ENCODE peak calls at places on chromosome 14, in four cellular contexts. U is K562, W is GM12891, N is H1. B is an unnamed sample.

GRCh38 chr14:103188691-103189480 is 65.6 kb downstream of the TNFAIP2 start:
- DNase-seq in N (no peak), W (no peak), U (no peak), B (no peak)

GRCh38 chr14:79659995-79660975 is 551.0 kb downstream of the DIO2 start:
- DNase-seq in W (no peak), N (no peak), U (no peak), B (no peak)

GRCh38 chr14:103109789-103110415 is 13.4 kb upstream of the TNFAIP2 start:
- DNase-seq in U (peak), W (no peak), N (no peak), B (no peak)

GRCh38 chr14:32417956-32418552 is 89.0 kb downstream of the AKAP6 start:
- DNase-seq in U (no peak), W (no peak), N (no peak), B (no peak)

GRCh38 chr14:32224731-32225377 is 21.8 kb upstream of the RNU6-8 start:
- DNase-seq in U (peak), W (no peak), N (no peak), B (no peak)

GRCh38 chr14:38201137-38201828 is 6.4 kb upstream of the SSTR1 start:
- DNase-seq in W (no peak), U (no peak), N (no peak), B (no peak)

GRCh38 chr14:34496679-34497513 is 34.9 kb upstream of the SPTSSA start:
- DNase-seq in N (peak), W (no peak), U (peak), B (no peak)

GRCh38 chr14:95364481-95365209 is 44.9 kb upstream of the CLMN start:
- DNase-seq in W (no peak), N (no peak), U (no peak), B (no peak)

GRCh38 chr14:25340882-25341281 is 290.9 kb upstream of the STXBP6 start:
- DNase-seq in N (no peak), W (no peak), U (no peak), B (no peak)

GRCh38 chr14:87260460-87260859 is 732.5 kb downstream of the GALC start:
- DNase-seq in U (no peak), W (no peak), N (no peak), B (no peak)

GRCh38 chr14:69345402-69345801 is 52.7 kb downstream of the ERH start:
- DNase-seq in W (no peak), U (no peak), N (no peak), B (no peak)

GRCh38 chr14:105474478-105475268 is at the start of gene CRIP2:
- DNase-seq in U (peak), W (peak), N (no peak), B (peak)

GRCh38 chr14:65301862-65302539 is 110.5 kb upstream of the FUT8 start:
- DNase-seq in W (no peak), U (peak), N (no peak), B (no peak)

GRCh38 chr14:22671622-22672021 is 27.5 kb upstream of the OR6J1 start:
- DNase-seq in N (no peak), W (no peak), U (peak), B (no peak)

GRCh38 chr14:45716506-45716905 is 463.5 kb upstream of the MIS18BP1 start:
- DNase-seq in N (no peak), U (no peak), W (no peak), B (no peak)

GRCh38 chr14:101199028-101199770 is 295.7 kb upstream of the RTL1 start:
- DNase-seq in U (no peak), W (no peak), N (no peak), B (no peak)

GRCh38 chr14:93343266-93343665 is 3.7 kb upstream of the COX8C start:
- DNase-seq in N (no peak), U (no peak), W (no peak), B (no peak)

GRCh38 chr14:93348292-93348691 is 1.3 kb downstream of the COX8C start:
- DNase-seq in N (no peak), U (no peak), W (no peak), B (no peak)

GRCh38 chr14:93343797-93344196 is 3.2 kb upstream of the COX8C start:
- DNase-seq in W (no peak), U (no peak), N (no peak), B (no peak)

GRCh38 chr14:93347850-93348249 is 868 bp downstream of the COX8C start:
- DNase-seq in U (no peak), W (no peak), N (no peak), B (no peak)

DNA sequence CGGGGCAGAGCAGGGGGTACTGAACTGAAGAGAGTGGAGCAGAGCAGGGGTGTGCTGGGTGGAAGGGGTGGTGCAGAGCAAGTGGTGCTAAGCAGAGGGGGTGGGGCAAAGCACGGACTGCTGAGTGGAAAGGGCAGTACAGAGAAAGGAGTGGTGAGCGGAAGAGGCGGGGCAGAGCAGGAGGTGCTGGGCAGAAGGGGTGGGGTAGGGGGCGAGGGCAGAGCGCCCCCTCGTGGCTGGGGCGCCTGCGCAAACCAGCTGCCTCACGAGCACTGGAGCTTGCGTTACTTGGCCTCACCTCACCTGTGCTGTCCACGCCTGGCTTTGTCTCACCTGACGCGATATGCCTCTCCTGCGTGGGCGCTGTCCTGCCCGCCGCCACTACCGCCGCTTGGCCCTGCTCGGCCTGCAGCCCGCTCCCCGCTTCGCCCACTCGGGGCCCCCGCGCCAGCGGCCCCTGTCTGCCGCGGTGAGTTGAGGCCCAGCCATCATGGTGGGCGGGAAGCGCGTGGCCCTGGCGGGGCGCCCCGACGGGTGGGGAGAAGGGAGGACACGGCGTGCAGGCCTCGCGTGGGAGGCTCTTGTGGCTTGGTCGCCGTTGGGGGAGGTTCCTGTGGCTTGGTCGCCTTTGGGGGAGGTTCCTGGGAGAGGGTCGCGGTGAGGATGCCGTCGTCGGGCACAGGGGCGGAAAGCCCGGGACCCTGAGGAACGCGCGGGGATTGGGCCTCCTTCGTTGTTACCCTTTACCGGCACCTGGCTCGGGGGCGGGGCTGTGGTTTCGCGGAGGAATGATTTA is at the start of gene COX8C:
- DNase-seq in U (peak), N (no peak), W (no peak), B (no peak)
- TF ChIP-seq TAF1 in U (no peak), N (no peak), W (no peak), B (no peak)

GRCh38 chr14:21025374-21026151 is 702 bp upstream of the NDRG2 start:
- DNase-seq in W (no peak), U (peak), N (no peak), B (no peak)
- TF ChIP-seq POLR2AphosphoS5 in W (no peak), U (no peak), N (no peak), B (no peak)

GRCh38 chr14:54652188-54652889 is 85.4 kb downstream of the SAMD4A start:
- DNase-seq in U (no peak), W (no peak), N (peak), B (no peak)
- TF ChIP-seq POLR2A in U (no peak), W (no peak), N (no peak), B (no peak)

GRCh38 chr14:90520326-90520725 is 123.5 kb downstream of the CALM1 start:
- DNase-seq in W (no peak), U (no peak), N (no peak), B (no peak)

GRCh38 chr14:90519262-90519920 is 122.6 kb downstream of the CALM1 start:
- DNase-seq in U (no peak), N (no peak), W (no peak), B (no peak)

GRCh38 chr14:90517431-90517841 is 120.6 kb downstream of the CALM1 start:
- DNase-seq in W (no peak), U (no peak), N (no peak), B (no peak)

GRCh38 chr14:90518075-90518940 is 121.5 kb downstream of the CALM1 start:
- DNase-seq in U (no peak), N (no peak), W (no peak), B (no peak)

GRCh38 chr14:90518941-90519256 is 122.1 kb downstream of the CALM1 start:
- DNase-seq in W (peak), N (no peak), U (peak), B (peak)
- TF ChIP-seq TAF1 in W (no peak), N (no peak), U (no peak), B (no peak)

DNA sequence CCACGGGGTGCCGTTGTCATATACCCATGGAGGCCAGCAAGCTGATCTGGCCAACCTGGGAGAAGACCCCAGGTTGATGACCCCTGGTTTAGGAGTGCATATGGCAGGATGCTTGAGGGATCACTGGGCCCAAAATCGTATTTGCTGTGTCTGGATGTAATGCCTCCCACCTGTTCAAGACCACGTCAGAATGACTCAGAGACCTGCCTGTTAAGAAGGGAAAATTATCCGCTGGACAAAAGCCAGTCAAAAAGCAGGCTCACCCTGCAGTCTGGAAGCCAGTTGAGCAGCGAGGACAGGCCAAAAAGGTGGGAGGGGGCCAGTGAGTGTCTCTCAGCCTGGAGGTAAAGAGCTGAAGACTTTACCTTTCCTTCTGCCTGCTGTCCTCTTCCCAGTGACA is 449.2 kb downstream of the DPF3 start:
- DNase-seq in N (no peak), U (no peak), W (no peak), B (no peak)
- TF ChIP-seq POLR2AphosphoS5 in N (no peak), U (no peak), W (no peak), B (no peak)

DNA sequence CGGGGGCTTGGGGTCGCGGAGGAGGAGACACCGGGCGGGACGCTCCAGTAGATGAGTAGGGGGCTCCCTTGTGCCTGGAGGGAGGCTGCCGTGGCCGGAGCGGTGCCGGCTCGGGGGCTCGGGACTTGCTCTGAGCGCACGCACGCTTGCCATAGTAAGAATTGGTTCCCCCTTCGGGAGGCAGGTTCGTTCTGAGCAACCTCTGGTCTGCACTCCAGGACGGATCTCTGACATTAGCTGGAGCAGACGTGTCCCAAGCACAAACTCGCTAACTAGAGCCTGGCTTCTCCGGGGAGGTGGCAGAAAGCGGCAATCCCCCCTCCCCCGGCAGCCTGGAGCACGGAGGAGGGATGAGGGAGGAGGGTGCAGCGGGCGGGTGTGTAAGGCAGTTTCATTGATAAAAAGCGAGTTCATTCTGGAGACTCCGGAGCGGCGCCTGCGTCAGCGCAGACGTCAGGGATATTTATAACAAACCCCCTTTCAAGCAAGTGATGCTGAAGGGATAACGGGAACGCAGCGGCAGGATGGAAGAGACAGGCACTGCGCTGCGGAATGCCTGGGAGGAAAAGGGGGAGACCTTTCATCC is 618 bp downstream of the FOS start:
- DNase-seq in N (no peak), U (peak), W (peak), B (peak)
- TF ChIP-seq POLR2A in N (no peak), U (no peak), W (no peak), B (no peak)

GRCh38 chr14:74583689-74584434 is 28.2 kb downstream of the LTBP2 start:
- DNase-seq in W (no peak), N (no peak), U (no peak), B (no peak)
- TF ChIP-seq TAF1 in W (no peak), N (no peak), U (no peak), B (no peak)

GRCh38 chr14:47150267-47150666 is 498.7 kb upstream of the RPL10L start:
- DNase-seq in N (no peak), U (no peak), W (no peak), B (no peak)

GRCh38 chr14:47155395-47155794 is 503.8 kb upstream of the RPL10L start:
- DNase-seq in N (no peak), W (no peak), U (no peak), B (no peak)

GRCh38 chr14:47148686-47149085 is 497.1 kb upstream of the RPL10L start:
- DNase-seq in N (no peak), U (no peak), W (no peak), B (no peak)

GRCh38 chr14:47149326-47149725 is 497.7 kb upstream of the RPL10L start:
- DNase-seq in W (no peak), U (no peak), N (no peak), B (no peak)

GRCh38 chr14:47154276-47154797 is 502.8 kb upstream of the RPL10L start:
- DNase-seq in W (no peak), U (no peak), N (no peak), B (no peak)
- TF ChIP-seq POLR2AphosphoS5 in W (no peak), U (no peak), N (no peak), B (no peak)

GRCh38 chr14:49865431-49865859 is 12.9 kb upstream of the NEMF start:
- DNase-seq in W (no peak), U (no peak), N (no peak), B (no peak)

GRCh38 chr14:49863483-49864262 is 11.1 kb upstream of the NEMF start:
- DNase-seq in U (peak), W (no peak), N (no peak), B (no peak)

GRCh38 chr14:49868720-49869114 is 16.1 kb upstream of the NEMF start:
- DNase-seq in W (no peak), U (no peak), N (no peak), B (no peak)

GRCh38 chr14:49870908-49871307 is 18.3 kb upstream of the NEMF start:
- DNase-seq in W (no peak), U (no peak), N (no peak), B (no peak)

DNA sequence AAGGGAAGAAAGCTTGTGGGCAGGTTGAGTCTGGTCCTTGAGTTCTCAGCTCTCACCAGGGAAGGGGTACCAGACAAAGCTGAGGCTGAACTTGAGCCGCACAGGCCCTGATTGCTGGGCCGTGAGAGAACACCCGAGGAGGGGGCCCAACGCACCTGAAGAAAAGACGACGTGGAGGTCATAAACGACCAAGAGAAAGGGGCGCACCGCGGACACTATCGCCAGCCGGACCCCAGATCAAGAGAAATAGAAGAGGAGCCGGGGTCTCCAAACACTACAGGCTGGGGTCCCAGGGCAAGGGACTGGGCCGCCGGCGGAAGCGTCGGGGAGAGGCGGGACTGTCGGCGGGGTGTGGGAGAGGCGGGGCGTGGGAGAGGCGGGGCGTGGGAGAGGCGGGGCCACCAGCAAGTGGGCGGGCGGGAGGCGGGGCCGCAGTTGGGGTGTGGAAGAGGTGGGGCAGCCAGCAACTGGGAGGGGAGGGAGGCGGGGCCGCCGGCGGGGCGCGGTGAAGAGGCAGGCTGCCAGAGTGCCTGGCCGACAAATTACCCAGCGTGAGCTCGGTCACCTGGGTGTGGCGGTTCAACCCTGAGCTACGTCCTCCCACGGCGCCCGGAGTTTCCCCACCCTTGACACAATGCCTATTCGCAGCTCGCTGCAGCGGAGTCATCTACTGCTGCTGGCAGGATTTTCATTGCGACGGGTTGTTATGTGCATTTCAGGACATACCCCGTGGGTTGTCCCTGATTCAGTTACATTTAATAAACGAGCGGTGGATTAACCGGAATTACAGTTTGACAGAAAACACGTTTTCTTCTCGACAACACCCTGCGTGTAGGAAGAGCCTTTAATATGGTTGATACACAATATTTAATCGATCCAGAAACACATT is 15.5 kb upstream of the NEMF start:
- DNase-seq in N (peak), U (peak), W (peak), B (peak)
- TF ChIP-seq POLR2A in N (peak), U (peak), W (peak), B (peak)

B was measured in GM12892.